ENCODE peak calls at places on chromosomes 6 and 20, in four cellular contexts. W is stimulated activated CD4-positive, alpha-beta T cell treated with anti-CD3 and anti-CD28 coated beads, Interleukin-15, amount 100 ng/mL, for 24 hours; L is T follicular helper cell; E is left colon. A is an unnamed sample.
A peak's percentile ranks its signal among the peaks of the same experiment; 100 is the strongest.

GRCh38 chr20:61333484-61334108 is 81.5 kb downstream of the CDH4 start:
- DNase-seq in W (no peak), L (no peak), E (no peak), A (no peak)

GRCh38 chr20:14142964-14143627 is 147.8 kb downstream of the MACROD2 start:
- DNase-seq in W (no peak), L (no peak), E (no peak), A (no peak)

GRCh38 chr6:75326557-75327258 is 42.1 kb upstream of the TMEM30A start:
- DNase-seq in W (no peak), L (no peak), E (no peak), A (no peak)

GRCh38 chr6:168313371-168314028 is 6.1 kb downstream of the DACT2 start:
- DNase-seq in W (no peak), L (no peak), E (peak; percentile 45), A (no peak)

GRCh38 chr6:2917065-2917464 is 14.0 kb upstream of the SERPINB9 start:
- DNase-seq in W (no peak), L (no peak), E (no peak), A (no peak)

GRCh38 chr6:3744211-3744900 is 7.2 kb downstream of the PXDC1 start:
- DNase-seq in W (no peak), L (no peak), E (no peak), A (no peak)

GRCh38 chr6:7042056-7042653 is 65.6 kb upstream of the RREB1 start:
- DNase-seq in W (no peak), L (no peak), E (peak; percentile 52), A (no peak)

GRCh38 chr6:21270501-21271290 is 322.9 kb upstream of the SOX4 start:
- DNase-seq in W (no peak), L (no peak), E (no peak), A (no peak)

GRCh38 chr6:109039795-109040194 is 54.9 kb downstream of the SESN1 start:
- DNase-seq in W (no peak), L (no peak), E (no peak), A (no peak)

GRCh38 chr20:1330075-1330830 is 1.3 kb upstream of the SDCBP2 start:
- DNase-seq in W (peak; percentile 53), L (peak; percentile 34), E (peak; percentile 77), A (no peak)

GRCh38 chr6:33621396-33622388 is 570 bp downstream of the ITPR3 start:
- DNase-seq in W (peak; percentile 59), L (no peak), E (peak; percentile 72), A (peak; percentile 18)

A was measured in T-helper 22 cell.